ENCODE peak calls at places on chromosomes 7 and 10, in six cellular contexts. N is activated T-cell treated with anti-CD3 and anti-CD28 coated beads for 48 hours; B is stimulated activated CD4-positive, alpha-beta T cell treated with anti-CD3 and anti-CD28 coated beads, Interleukin-2, amount 100 ng/mL, for 48 hours; Y is brain microvascular endothelial cell; D is ACHN; K is EL. S is an unnamed sample.

GRCh38 chr7:126394406-126394805 is 858.3 kb downstream of the GRM8 start:
- DNase-seq in N (no peak), B (no peak), Y (peak; percentile 1), D (no peak), K (no peak), S (no peak)

GRCh38 chr10:14184841-14185500 is 145.8 kb downstream of the FRMD4A start:
- DNase-seq in N (no peak), B (peak; percentile 32), Y (peak; percentile 58), D (no peak), K (peak; percentile 9), S (peak; percentile 32)

GRCh38 chr10:24849537-24850299 is 102.7 kb downstream of the PRTFDC1 start:
- DNase-seq in N (no peak), B (no peak), Y (no peak), D (no peak), K (no peak), S (no peak)

GRCh38 chr10:3123571-3124411 is 48.8 kb downstream of the PITRM1 start:
- DNase-seq in N (no peak), B (no peak), Y (no peak), D (no peak), K (no peak), S (no peak)

GRCh38 chr10:34773617-34774261 is 41.4 kb downstream of the PARD3 start:
- DNase-seq in N (no peak), B (no peak), Y (no peak), D (no peak), K (no peak), S (no peak)

GRCh38 chr10:91271886-91272285 is 51.4 kb downstream of the PCGF5 start:
- DNase-seq in N (no peak), B (no peak), Y (no peak), D (no peak), K (peak; percentile 29), S (peak; percentile 44)

GRCh38 chr7:2512179-2512644 is 7.4 kb upstream of the LFNG start:
- DNase-seq in N (no peak), B (no peak), Y (no peak), D (no peak), K (no peak), S (no peak)

GRCh38 chr7:13880789-13881188 is 108.7 kb downstream of the ETV1 start:
- DNase-seq in N (no peak), B (no peak), Y (peak; percentile 60), D (no peak), K (peak; percentile 80), S (peak; percentile 91)

GRCh38 chr10:56360583-56360966 is 484 bp downstream of the ZWINT start:
- DNase-seq in N (no peak), B (no peak), Y (no peak), D (no peak), K (peak; percentile 5), S (no peak)

GRCh38 chr10:91564026-91564425 is 68.8 kb downstream of the PPP1R3C start:
- DNase-seq in N (no peak), B (no peak), Y (no peak), D (no peak), K (no peak), S (no peak)

GRCh38 chr10:78634389-78634815 is 434.4 kb upstream of the ZMIZ1 start:
- DNase-seq in N (no peak), B (no peak), Y (no peak), D (no peak), K (peak; percentile 3), S (peak; percentile 45)

S was measured in IMR-90.